ENCODE peak calls at places on chromosome 11, in four cellular contexts. R is AG10803, Q is choroid plexus epithelial cell, T is tibial nerve. O is an unnamed sample.

GRCh38 chr11:62712413-62712812 is 4.9 kb downstream of the GNG3 start:
- DNase-seq in R (no peak), Q (no peak), T (no peak), O (no peak)

GRCh38 chr11:95152878-95153856 is 63.5 kb downstream of the ENDOD1 start:
- DNase-seq in R (no peak), Q (no peak), T (no peak), O (no peak)

GRCh38 chr11:64643927-64644326 is 52.9 kb downstream of the SLC22A12 start:
- DNase-seq in R (no peak), Q (no peak), T (no peak), O (no peak)

GRCh38 chr11:61472868-61473267 is 35.7 kb upstream of the LRRC10B start:
- DNase-seq in R (peak), Q (no peak), T (peak), O (peak)

GRCh38 chr11:13288375-13289029 is 10.9 kb downstream of the BMAL1 start:
- DNase-seq in R (no peak), Q (peak), T (no peak), O (peak)

GRCh38 chr11:13054278-13054677 is 45.2 kb downstream of the RASSF10 start:
- DNase-seq in R (no peak), Q (no peak), T (no peak), O (no peak)

GRCh38 chr11:68099474-68100405 is 21.4 kb downstream of the CHKA start:
- DNase-seq in R (no peak), Q (peak), T (no peak), O (peak)

GRCh38 chr11:18633256-18634139 is 644 bp downstream of the SPTY2D1 start:
- DNase-seq in R (peak), Q (peak), T (no peak), O (no peak)

GRCh38 chr11:2128102-2128511 is 11.1 kb downstream of the IGF2 start:
- DNase-seq in R (no peak), Q (no peak), T (no peak), O (no peak)

GRCh38 chr11:72741849-72742521 is 10.2 kb downstream of the ARAP1 start:
- DNase-seq in R (no peak), Q (peak), T (no peak), O (no peak)

GRCh38 chr11:84381666-84382065 is 1095.5 kb upstream of the CCDC90B start:
- DNase-seq in R (no peak), Q (no peak), T (no peak), O (no peak)

DNA sequence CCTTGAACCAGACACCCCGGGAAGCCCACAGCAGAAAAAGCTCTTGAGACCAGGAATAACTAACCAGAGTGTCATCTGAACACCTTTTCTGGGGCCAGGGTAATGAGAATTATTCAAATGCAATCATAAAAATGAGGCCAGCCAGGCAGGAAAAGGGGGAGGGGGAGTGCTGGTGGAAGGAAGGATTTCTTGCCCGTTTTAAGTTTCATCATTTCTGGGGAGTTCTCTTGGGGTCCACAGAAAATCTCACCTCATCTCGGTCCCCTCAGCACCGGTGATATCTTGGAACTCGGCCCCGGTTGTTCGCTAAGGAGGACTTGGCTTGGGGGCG is 495 bp upstream of the PKNOX2 start:
- DNase-seq in R (no peak), Q (no peak), T (no peak), O (no peak)
- H3K4me3 ChIP-seq in R (no peak), Q (peak), T (peak), O (peak)

GRCh38 chr11:106231591-106231990 is 154.1 kb downstream of the AASDHPPT start:
- DNase-seq in R (peak), Q (peak), T (no peak), O (peak)
- TF ChIP-seq CTCF in R (peak), Q (peak), T (no peak), O (peak)

DNA sequence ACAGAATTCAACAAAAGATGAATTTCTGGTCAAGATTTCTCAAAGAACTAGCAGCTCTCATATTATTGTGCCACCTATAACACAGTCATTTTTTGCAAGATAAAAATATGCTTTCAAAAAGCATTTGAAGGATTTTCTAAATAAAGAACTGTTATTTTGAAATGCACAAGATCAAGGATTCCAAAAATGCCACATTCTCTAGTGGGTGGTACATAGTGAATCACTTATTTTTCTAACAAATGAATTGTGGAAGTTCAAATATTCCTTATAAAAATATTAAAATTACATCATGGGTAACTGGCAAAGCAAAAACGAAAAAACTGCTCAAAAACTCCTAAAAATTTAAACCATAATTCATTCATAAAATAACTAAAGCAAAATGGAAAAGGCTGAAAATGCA is 2.1 kb downstream of the RNF141 start:
- DNase-seq in R (no peak), Q (no peak), T (no peak), O (peak)
- H3K4me3 ChIP-seq in R (no peak), Q (no peak), T (no peak), O (no peak)

GRCh38 chr11:8691601-8692000 is 9.0 kb downstream of the RPL27A start:
- DNase-seq in R (no peak), Q (no peak), T (no peak), O (no peak)
- TF ChIP-seq CTCF in R (no peak), Q (no peak), T (no peak), O (no peak)

GRCh38 chr11:101582242-101583052 is 1.4 kb downstream of the TRPC6 start:
- DNase-seq in R (no peak), Q (no peak), T (no peak), O (no peak)
- H3K4me3 ChIP-seq in R (peak), Q (no peak), T (peak), O (no peak)

GRCh38 chr11:99739464-99740089 is 718.8 kb downstream of the CNTN5 start:
- DNase-seq in R (no peak), Q (peak), T (no peak), O (peak)
- TF ChIP-seq CTCF in R (peak), Q (peak), T (peak), O (peak)

DNA sequence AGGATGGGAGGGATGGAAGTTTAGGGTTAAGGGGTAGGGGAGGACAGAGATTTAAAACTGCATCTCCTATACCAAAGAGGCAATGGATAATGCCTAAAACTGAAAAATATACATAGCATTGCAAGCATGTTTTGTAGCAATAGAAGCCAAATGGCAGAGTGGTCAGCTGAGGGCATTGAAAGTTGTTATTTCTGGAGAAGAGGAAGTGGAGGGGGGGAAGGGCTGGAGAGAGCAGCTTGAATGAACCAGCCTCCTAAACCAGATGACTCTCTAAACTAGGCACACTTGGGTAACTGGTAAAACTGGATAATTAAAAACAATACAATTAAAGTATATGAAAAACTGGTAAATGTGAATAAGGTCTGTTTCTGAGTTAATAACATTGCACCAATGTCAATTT is 70.3 kb upstream of the TP53I11 start:
- DNase-seq in R (no peak), Q (peak), T (no peak), O (peak)
- H3K4me3 ChIP-seq in R (no peak), Q (no peak), T (no peak), O (no peak)

O was measured in cardiac fibroblast.